ENCODE peak calls at places on chromosomes 7 and 10, in six cellular contexts. Y, R, G, L, O and S are unnamed samples.

GRCh38 chr7:12890586-12890985 is 203.2 kb downstream of the ARL4A start:
- DNase-seq in L (no peak), O (no peak), Y (no peak), G (no peak), R (no peak), S (no peak)

GRCh38 chr10:86231796-86232560 is 134.6 kb downstream of the GRID1 start:
- DNase-seq in Y (no peak), R (no peak), O (no peak), G (no peak), L (no peak), S (no peak)

GRCh38 chr7:139829654-139830130 is 628 bp downstream of the TBXAS1 start:
- DNase-seq in Y (no peak), G (peak; percentile 44), O (no peak), L (no peak), R (peak; percentile 72), S (no peak)

GRCh38 chr7:72751978-72752377 is 76.0 kb downstream of the TYW1B start:
- DNase-seq in O (peak; percentile 44), R (no peak), G (no peak), Y (no peak), L (no peak), S (no peak)

GRCh38 chr10:24259365-24260125 is 50.6 kb downstream of the KIAA1217 start:
- DNase-seq in O (no peak), R (no peak), L (no peak), Y (no peak), G (no peak), S (no peak)

GRCh38 chr7:66142334-66142733 is 27.7 kb downstream of the CRCP start:
- DNase-seq in G (no peak), L (no peak), R (no peak), Y (no peak), O (no peak), S (no peak)

GRCh38 chr7:90749262-90749661 is 153.1 kb downstream of the CDK14 start:
- DNase-seq in Y (no peak), L (no peak), O (no peak), G (no peak), R (no peak), S (no peak)

GRCh38 chr10:17425584-17426262 is 28.7 kb downstream of the ST8SIA6 start:
- DNase-seq in R (no peak), Y (no peak), O (no peak), G (no peak), L (no peak), S (no peak)

GRCh38 chr10:34816067-34817002 is 1.2 kb upstream of the PARD3 start:
- DNase-seq in O (peak; percentile 34), R (peak; percentile 30), G (peak; percentile 45), Y (no peak), L (no peak), S (no peak)

GRCh38 chr10:92366412-92367021 is 75.5 kb downstream of the MARCHF5 start:
- DNase-seq in Y (no peak), L (no peak), O (no peak), G (no peak), R (no peak), S (no peak)

GRCh38 chr10:5910323-5911100 is 20.5 kb downstream of the FBH1 start:
- DNase-seq in O (no peak), R (no peak), Y (no peak), L (no peak), G (peak; percentile 6), S (no peak)

GRCh38 chr10:63197304-63198092 is 64.4 kb downstream of the NRBF2 start:
- DNase-seq in R (peak; percentile 93), Y (peak; percentile 70), L (no peak), G (peak; percentile 91), O (no peak), S (no peak)

GRCh38 chr7:137462074-137462715 is 118.7 kb upstream of the PTN start:
- DNase-seq in G (peak; percentile 61), O (no peak), L (no peak), Y (no peak), R (peak; percentile 63), S (no peak)

GRCh38 chr10:89122431-89123066 is 84.6 kb downstream of the CH25H start:
- DNase-seq in Y (no peak), O (no peak), L (no peak), R (peak; percentile 35), G (peak; percentile 52), S (no peak)

GRCh38 chr10:10777723-10778122 is 239.9 kb upstream of the CELF2 start:
- DNase-seq in L (no peak), R (no peak), G (no peak), Y (no peak), O (no peak), S (no peak)

GRCh38 chr7:13945670-13946069 is 43.8 kb downstream of the ETV1 start:
- DNase-seq in L (no peak), G (peak; percentile 70), R (no peak), Y (peak; percentile 16), O (no peak), S (no peak)

DNA sequence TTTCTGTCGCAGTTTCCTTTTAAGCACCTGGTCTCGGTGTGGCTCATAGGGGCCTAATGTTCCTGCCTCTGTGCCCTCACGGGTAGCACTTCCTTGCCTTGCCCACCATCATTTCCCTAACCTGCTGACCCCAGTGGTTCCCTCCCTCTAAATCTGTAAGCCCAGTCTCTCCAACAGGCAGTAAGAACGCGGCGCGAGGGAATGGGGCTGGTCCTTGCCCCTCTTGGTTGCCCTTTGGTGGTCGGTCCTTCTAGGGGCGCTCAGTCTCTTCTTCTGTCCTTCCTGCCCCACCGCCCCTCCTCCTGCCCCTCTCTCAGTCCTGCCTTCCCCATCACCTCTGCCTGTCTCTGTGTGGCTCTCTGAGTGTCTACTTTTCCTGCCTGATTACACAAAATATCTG is 21.2 kb downstream of the EMX2 start:
- DNase-seq in L (no peak), Y (no peak), G (no peak), R (no peak), O (no peak), S (no peak)
- TF ChIP-seq CTCF in L (no peak), Y (no peak), G (no peak), R (no peak), O (no peak), S (no peak)

DNA sequence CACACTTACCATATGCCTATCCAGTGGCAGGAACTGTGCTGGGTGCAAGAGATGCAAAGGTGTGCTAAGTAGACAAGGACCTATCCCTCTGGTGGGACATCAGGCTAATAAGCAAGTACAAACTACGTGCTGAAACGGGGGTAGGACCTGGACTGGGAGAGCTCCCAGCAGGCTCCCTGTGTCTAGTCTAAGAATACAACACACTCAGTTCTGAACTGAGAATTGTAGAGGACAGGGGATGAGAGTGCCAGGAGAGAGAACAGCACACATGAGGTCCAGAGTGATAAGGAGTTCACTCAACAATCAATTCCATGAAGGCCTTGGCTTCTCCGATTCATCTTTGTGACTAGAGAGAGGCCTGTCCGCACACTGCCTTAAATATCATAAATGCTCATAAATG is 253.7 kb downstream of the ELMO1 start:
- DNase-seq in L (no peak), Y (no peak), G (no peak), O (no peak), R (no peak), S (no peak)
- TF ChIP-seq CTCF in L (no peak), Y (no peak), G (no peak), O (no peak), R (no peak), S (no peak)

GRCh38 chr10:130686680-130687300 is 550.6 kb downstream of the GLRX3 start:
- DNase-seq in R (no peak), Y (no peak), O (peak; percentile 63), L (no peak), G (no peak), S (no peak)
- TF ChIP-seq CTCF in R (no peak), Y (no peak), O (peak; percentile 82), L (no peak), G (no peak), S (peak; percentile 71)

GRCh38 chr7:149547126-149547525 is 49.5 kb upstream of the ZNF746 start:
- DNase-seq in R (no peak), Y (no peak), O (no peak), L (no peak), G (no peak), S (no peak)
- TF ChIP-seq CTCF in R (no peak), Y (no peak), O (peak; percentile 42), L (no peak), G (no peak), S (no peak)

GRCh38 chr10:113735913-113736312 is 15.6 kb upstream of the PLEKHS1 start:
- DNase-seq in L (no peak), G (no peak), O (peak; percentile 34), Y (no peak), R (no peak), S (no peak)
- TF ChIP-seq CTCF in L (no peak), G (no peak), O (no peak), Y (no peak), R (no peak), S (no peak)

GRCh38 chr7:30728591-30729100 is 23.3 kb upstream of the INMT start:
- DNase-seq in Y (no peak), R (no peak), O (no peak), G (no peak), L (no peak), S (no peak)

GRCh38 chr7:30727061-30727945 is 24.6 kb upstream of the INMT start:
- DNase-seq in O (peak; percentile 43), Y (no peak), G (no peak), R (peak; percentile 15), L (no peak), S (no peak)

GRCh38 chr7:30729642-30730041 is 22.3 kb upstream of the INMT start:
- DNase-seq in Y (no peak), O (no peak), R (no peak), G (no peak), L (no peak), S (no peak)

GRCh38 chr7:30723776-30724175 is 28.2 kb upstream of the INMT start:
- DNase-seq in L (no peak), Y (no peak), G (no peak), O (no peak), R (no peak), S (no peak)

GRCh38 chr7:30726296-30727006 is 25.5 kb upstream of the INMT start:
- DNase-seq in G (no peak), R (no peak), O (no peak), Y (no peak), L (no peak), S (no peak)
- TF ChIP-seq CTCF in G (no peak), R (no peak), O (peak; percentile 21), Y (no peak), L (no peak), S (no peak)